ENCODE peak calls at places on chromosomes 1 and 21, in nine cellular contexts. M is GM13976; Y is NCI-H1694 treated with DMSO at 0.1 percent for 48 hours; T is MM.1S; R is lung microvascular endothelial cell; D is HuH-7.5; U is fibroblast of the aortic adventitia; V is CD8-positive, alpha-beta T cell; K is GF-D8. A is an unnamed sample.

GRCh38 chr1:197733324-197733723 is 42.0 kb downstream of the DENND1B start:
- DNase-seq in M (no peak), Y (no peak), T (no peak), R (no peak), D (no peak), U (no peak), V (no peak), K (no peak), A (no peak)

GRCh38 chr1:177546346-177546745 is 375.6 kb downstream of the BRINP2 start:
- DNase-seq in M (no peak), Y (no peak), T (no peak), R (no peak), D (no peak), U (peak; percentile 35), V (no peak), K (no peak), A (no peak)

GRCh38 chr1:25462732-25463131 is 32.0 kb downstream of the MACO1 start:
- DNase-seq in M (no peak), Y (peak; percentile 8), T (no peak), R (peak; percentile 27), D (no peak), U (peak; percentile 62), V (no peak), K (no peak), A (no peak)

GRCh38 chr1:198937231-198938031 is 298.6 kb downstream of the PTPRC start:
- DNase-seq in M (peak; percentile 69), Y (no peak), T (peak; percentile 88), R (peak; percentile 91), D (peak; percentile 63), U (peak; percentile 93), V (peak; percentile 24), K (peak; percentile 95), A (peak; percentile 87)

GRCh38 chr1:175434268-175434860 is 241.8 kb upstream of the KIAA0040 start:
- DNase-seq in M (peak; percentile 29), Y (no peak), T (no peak), R (peak; percentile 14), D (no peak), U (no peak), V (no peak), K (no peak), A (peak; percentile 6)

GRCh38 chr1:217363319-217363718 is 267.6 kb downstream of the GPATCH2 start:
- DNase-seq in M (no peak), Y (no peak), T (no peak), R (no peak), D (no peak), U (no peak), V (no peak), K (no peak), A (no peak)

GRCh38 chr1:161209790-161210409 is 5.2 kb upstream of the FCER1G start:
- DNase-seq in M (peak; percentile 74), Y (peak; percentile 45), T (peak; percentile 90), R (peak; percentile 82), D (peak; percentile 67), U (peak; percentile 68), V (peak; percentile 74), K (peak; percentile 36), A (peak; percentile 77)

GRCh38 chr1:8406946-8407345 is 89.0 kb downstream of the SLC45A1 start:
- DNase-seq in M (no peak), Y (no peak), T (no peak), R (no peak), D (no peak), U (peak; percentile 59), V (no peak), K (no peak), A (no peak)

GRCh38 chr1:8389962-8390535 is 72.1 kb downstream of the SLC45A1 start:
- DNase-seq in M (no peak), Y (no peak), T (no peak), R (no peak), D (no peak), U (no peak), V (no peak), K (no peak), A (no peak)

GRCh38 chr1:119822406-119822805 is 11.1 kb upstream of the REG4 start:
- DNase-seq in M (no peak), Y (no peak), T (no peak), R (no peak), D (no peak), U (no peak), V (no peak), K (no peak), A (no peak)

GRCh38 chr21:32257952-32258785 is 20.7 kb downstream of the MIS18A start:
- DNase-seq in M (peak; percentile 77), Y (peak; percentile 94), T (peak; percentile 84), R (peak; percentile 94), D (peak; percentile 52), U (peak; percentile 90), V (peak; percentile 27), K (peak; percentile 10), A (peak; percentile 47)

A was measured in A549.